ENCODE peak calls at places on chromosomes 16 and 17, in four cellular contexts. N is esophagus squamous epithelium, L is foreskin fibroblast, O is substantia nigra. U is an unnamed sample.

GRCh38 chr17:36920032-36921000 is 17.0 kb upstream of the LHX1 start:
- DNase-seq in N (no peak), L (no peak), O (no peak), U (no peak)

GRCh38 chr16:18984425-18985005 is 781 bp downstream of the TMC7 start:
- DNase-seq in N (no peak), L (no peak), O (no peak), U (no peak)

GRCh38 chr17:29572691-29573557 is 4.4 kb downstream of the TP53I13 start:
- DNase-seq in N (no peak), L (peak), O (no peak), U (no peak)

GRCh38 chr16:73171380-73171779 is 123.5 kb upstream of the ZFHX3 start:
- DNase-seq in N (no peak), L (peak), O (no peak), U (no peak)

GRCh38 chr17:49252148-49252682 is 21.6 kb upstream of the PHOSPHO1 start:
- DNase-seq in N (no peak), L (peak), O (no peak), U (no peak)

GRCh38 chr16:660132-660458 is 7.8 kb upstream of the RHOT2 start:
- DNase-seq in N (no peak), L (no peak), O (no peak), U (no peak)

GRCh38 chr16:30786115-30786935 is 680 bp downstream of the ZNF629 start:
- DNase-seq in N (no peak), L (peak), O (no peak), U (no peak)

GRCh38 chr17:10750210-10750609 is 20.4 kb upstream of the TMEM220 start:
- DNase-seq in N (no peak), L (no peak), O (no peak), U (no peak)

GRCh38 chr17:34776454-34776853 is 184.8 kb downstream of the CCT6B start:
- DNase-seq in N (no peak), L (no peak), O (no peak), U (no peak)

GRCh38 chr17:57419940-57420522 is 163.7 kb downstream of the MSI2 start:
- DNase-seq in N (no peak), L (no peak), O (no peak), U (no peak)

GRCh38 chr17:4318596-4318995 is 47.9 kb downstream of the UBE2G1 start:
- DNase-seq in N (no peak), L (peak), O (no peak), U (no peak)

GRCh38 chr17:68006797-68007196 is 10.5 kb upstream of the C17orf58 start:
- DNase-seq in N (no peak), L (no peak), O (no peak), U (no peak)

U was measured in SK-N-MC.